ENCODE peak calls at places on chromosomes 2 and 18, in five cellular contexts. One of them, this sample, is unnamed.

GRCh38 chr2:128769457-128770142 is 450.9 kb upstream of the HS6ST1 start:
- DNase-seq in H1: no peak
- DNase-seq in H9: no peak
- DNase-seq in mesenchymal stem cell: no peak
- DNase-seq in neuronal stem cell: no peak
- DNase-seq in this sample: no peak

GRCh38 chr2:164841719-164842623 is at the start of gene COBLL1:
- DNase-seq in neuronal stem cell: peak
- DNase-seq in mesenchymal stem cell: peak
- DNase-seq in H9: peak
- DNase-seq in H1: no peak
- DNase-seq in this sample: peak

GRCh38 chr2:16853088-16853487 is 187.5 kb upstream of the CYRIA start:
- DNase-seq in H1: no peak
- DNase-seq in neuronal stem cell: no peak
- DNase-seq in H9: no peak
- DNase-seq in mesenchymal stem cell: no peak
- DNase-seq in this sample: no peak

GRCh38 chr18:11947214-11948119 is 33.8 kb upstream of the IMPA2 start:
- DNase-seq in H9: peak
- DNase-seq in mesenchymal stem cell: peak
- DNase-seq in H1: peak
- DNase-seq in neuronal stem cell: peak
- DNase-seq in this sample: peak

GRCh38 chr2:201383156-201383555 is 26.0 kb upstream of the FLACC1 start:
- DNase-seq in H9: no peak
- DNase-seq in H1: no peak
- DNase-seq in mesenchymal stem cell: no peak
- DNase-seq in neuronal stem cell: no peak
- DNase-seq in this sample: no peak

GRCh38 chr2:219643788-219644398 is 16.5 kb downstream of the SLC4A3 start:
- DNase-seq in neuronal stem cell: no peak
- DNase-seq in H1: no peak
- DNase-seq in H9: peak
- DNase-seq in mesenchymal stem cell: no peak
- DNase-seq in this sample: no peak

GRCh38 chr2:200310545-200310971 is 4.1 kb downstream of the SPATS2L start:
- DNase-seq in H1: no peak
- DNase-seq in mesenchymal stem cell: peak
- DNase-seq in neuronal stem cell: no peak
- DNase-seq in H9: no peak
- DNase-seq in this sample: peak

GRCh38 chr18:5452943-5453342 is 90.9 kb downstream of the EPB41L3 start:
- DNase-seq in mesenchymal stem cell: no peak
- DNase-seq in H9: no peak
- DNase-seq in H1: no peak
- DNase-seq in neuronal stem cell: no peak
- DNase-seq in this sample: peak

GRCh38 chr18:69250305-69251151 is 150.2 kb upstream of the DOK6 start:
- DNase-seq in H1: no peak
- DNase-seq in neuronal stem cell: no peak
- DNase-seq in mesenchymal stem cell: no peak
- DNase-seq in H9: no peak
- DNase-seq in this sample: peak

GRCh38 chr2:103656558-103656957 is 894.7 kb downstream of the TMEM182 start:
- DNase-seq in neuronal stem cell: peak
- DNase-seq in H9: no peak
- DNase-seq in mesenchymal stem cell: no peak
- DNase-seq in H1: no peak
- DNase-seq in this sample: no peak

GRCh38 chr18:67117804-67118203 is 398.7 kb downstream of the DSEL start:
- DNase-seq in H9: no peak
- DNase-seq in neuronal stem cell: no peak
- DNase-seq in H1: no peak
- DNase-seq in mesenchymal stem cell: peak
- DNase-seq in this sample: no peak

GRCh38 chr2:104033399-104033798 is 820.5 kb upstream of the POU3F3 start:
- DNase-seq in neuronal stem cell: peak
- DNase-seq in H1: no peak
- DNase-seq in H9: no peak
- DNase-seq in mesenchymal stem cell: no peak
- DNase-seq in this sample: no peak

GRCh38 chr2:186325827-186326535 is 160.1 kb upstream of the ZC3H15 start:
- DNase-seq in mesenchymal stem cell: no peak
- DNase-seq in H1: no peak
- DNase-seq in neuronal stem cell: no peak
- DNase-seq in H9: no peak
- DNase-seq in this sample: no peak

GRCh38 chr18:8793445-8794132 is 88.2 kb downstream of the MTCL1 start:
- DNase-seq in H9: no peak
- DNase-seq in mesenchymal stem cell: no peak
- DNase-seq in neuronal stem cell: no peak
- DNase-seq in H1: no peak
- DNase-seq in this sample: no peak

GRCh38 chr2:239814917-239815637 is 210.1 kb downstream of the NDUFA10 start:
- DNase-seq in mesenchymal stem cell: no peak
- DNase-seq in H9: no peak
- DNase-seq in neuronal stem cell: no peak
- DNase-seq in H1: no peak
- DNase-seq in this sample: no peak

GRCh38 chr2:235841863-235842262 is 326.3 kb downstream of the GBX2 start:
- DNase-seq in H1: no peak
- DNase-seq in H9: no peak
- DNase-seq in mesenchymal stem cell: no peak
- DNase-seq in neuronal stem cell: no peak
- DNase-seq in this sample: no peak

GRCh38 chr2:219001577-219002394 is 8.6 kb upstream of the CRYBA2 start:
- DNase-seq in neuronal stem cell: no peak
- DNase-seq in mesenchymal stem cell: no peak
- DNase-seq in H9: peak
- DNase-seq in H1: no peak
- DNase-seq in this sample: no peak

GRCh38 chr2:152047826-152048476 is 50.9 kb downstream of the CACNB4 start:
- DNase-seq in H9: no peak
- DNase-seq in neuronal stem cell: no peak
- DNase-seq in mesenchymal stem cell: no peak
- DNase-seq in H1: no peak
- DNase-seq in this sample: no peak

GRCh38 chr2:153101187-153101586 is 377.4 kb downstream of the RPRM start:
- DNase-seq in neuronal stem cell: no peak
- DNase-seq in H9: no peak
- DNase-seq in mesenchymal stem cell: no peak
- DNase-seq in H1: no peak
- DNase-seq in this sample: no peak

GRCh38 chr2:65722028-65722427 is 289.6 kb upstream of the SPRED2 start:
- DNase-seq in neuronal stem cell: peak
- DNase-seq in mesenchymal stem cell: peak
- DNase-seq in H9: peak
- DNase-seq in H1: peak
- DNase-seq in this sample: peak

GRCh38 chr2:199136681-199137080 is 321.1 kb downstream of the SATB2 start:
- DNase-seq in neuronal stem cell: no peak
- DNase-seq in H1: no peak
- DNase-seq in mesenchymal stem cell: peak
- DNase-seq in H9: no peak
- DNase-seq in this sample: peak

GRCh38 chr2:68747918-68748317 is 13.3 kb downstream of the ARHGAP25 start:
- DNase-seq in mesenchymal stem cell: no peak
- DNase-seq in H9: no peak
- DNase-seq in H1: no peak
- DNase-seq in neuronal stem cell: no peak
- DNase-seq in this sample: no peak

GRCh38 chr2:112794131-112794733 is 9.9 kb upstream of the IL1A start:
- DNase-seq in H1: no peak
- DNase-seq in mesenchymal stem cell: peak
- DNase-seq in H9: no peak
- DNase-seq in neuronal stem cell: no peak
- DNase-seq in this sample: peak

GRCh38 chr2:222872551-222872950 is 11.7 kb downstream of the ACSL3 start:
- DNase-seq in H1: no peak
- DNase-seq in neuronal stem cell: no peak
- DNase-seq in H9: no peak
- DNase-seq in mesenchymal stem cell: no peak
- DNase-seq in this sample: no peak

GRCh38 chr18:28854964-28855363 is 678.0 kb upstream of the CDH2 start:
- DNase-seq in H1: no peak
- DNase-seq in H9: no peak
- DNase-seq in neuronal stem cell: no peak
- DNase-seq in mesenchymal stem cell: peak
- DNase-seq in this sample: peak

GRCh38 chr2:172394008-172394407 is 33.4 kb upstream of the ITGA6 start:
- DNase-seq in H1: no peak
- DNase-seq in neuronal stem cell: no peak
- DNase-seq in mesenchymal stem cell: no peak
- DNase-seq in H9: no peak
- DNase-seq in this sample: no peak

GRCh38 chr2:1676913-1677832 is 67.1 kb downstream of the PXDN start:
- DNase-seq in H9: no peak
- DNase-seq in neuronal stem cell: no peak
- DNase-seq in H1: no peak
- DNase-seq in mesenchymal stem cell: no peak
- DNase-seq in this sample: no peak

GRCh38 chr2:118048396-118048795 is 34.5 kb upstream of the CCDC93 start:
- DNase-seq in mesenchymal stem cell: no peak
- DNase-seq in H1: no peak
- DNase-seq in neuronal stem cell: no peak
- DNase-seq in H9: no peak
- DNase-seq in this sample: peak

GRCh38 chr18:67239826-67240225 is 276.7 kb downstream of the DSEL start:
- DNase-seq in neuronal stem cell: no peak
- DNase-seq in H9: no peak
- DNase-seq in H1: no peak
- DNase-seq in mesenchymal stem cell: no peak
- DNase-seq in this sample: no peak

GRCh38 chr2:239768907-239769573 is 256.1 kb downstream of the NDUFA10 start:
- DNase-seq in mesenchymal stem cell: no peak
- DNase-seq in H1: no peak
- DNase-seq in H9: no peak
- DNase-seq in neuronal stem cell: no peak
- DNase-seq in this sample: no peak

GRCh38 chr2:9690252-9690651 is 59.5 kb upstream of the YWHAQ start:
- DNase-seq in H9: no peak
- DNase-seq in mesenchymal stem cell: peak
- DNase-seq in H1: no peak
- DNase-seq in neuronal stem cell: no peak
- DNase-seq in this sample: peak
- H3K14ac ChIP-seq in H9: no peak
- H3K14ac ChIP-seq in mesenchymal stem cell: no peak
- H3K14ac ChIP-seq in H1: no peak
- H3K14ac ChIP-seq in neuronal stem cell: no peak
- H3K14ac ChIP-seq in this sample: no peak

GRCh38 chr2:203427061-203427460 is 98.9 kb downstream of the ABI2 start:
- DNase-seq in neuronal stem cell: no peak
- DNase-seq in mesenchymal stem cell: peak
- DNase-seq in H9: no peak
- DNase-seq in H1: no peak
- DNase-seq in this sample: peak
- H3K14ac ChIP-seq in neuronal stem cell: no peak
- H3K14ac ChIP-seq in mesenchymal stem cell: no peak
- H3K14ac ChIP-seq in H9: no peak
- H3K14ac ChIP-seq in H1: no peak
- H3K14ac ChIP-seq in this sample: no peak

GRCh38 chr18:13217971-13218375 is 587 bp upstream of the LDLRAD4 start:
- DNase-seq in H9: no peak
- DNase-seq in mesenchymal stem cell: peak
- DNase-seq in H1: no peak
- DNase-seq in neuronal stem cell: no peak
- DNase-seq in this sample: no peak

GRCh38 chr18:13219576-13219975 is 1.0 kb downstream of the LDLRAD4 start:
- DNase-seq in neuronal stem cell: no peak
- DNase-seq in mesenchymal stem cell: no peak
- DNase-seq in H9: no peak
- DNase-seq in H1: no peak
- DNase-seq in this sample: no peak

GRCh38 chr18:13217466-13217961 is 1.0 kb upstream of the LDLRAD4 start:
- DNase-seq in H9: peak
- DNase-seq in neuronal stem cell: peak
- DNase-seq in H1: no peak
- DNase-seq in mesenchymal stem cell: peak
- DNase-seq in this sample: peak

GRCh38 chr18:13219012-13219396 is 444 bp downstream of the LDLRAD4 start:
- DNase-seq in neuronal stem cell: no peak
- DNase-seq in H9: no peak
- DNase-seq in mesenchymal stem cell: no peak
- DNase-seq in H1: no peak
- DNase-seq in this sample: no peak

GRCh38 chr18:13218376-13219011 is at the start of gene LDLRAD4:
- DNase-seq in neuronal stem cell: peak
- DNase-seq in H1: no peak
- DNase-seq in H9: peak
- DNase-seq in mesenchymal stem cell: no peak
- DNase-seq in this sample: no peak
- H3K14ac ChIP-seq in neuronal stem cell: peak
- H3K14ac ChIP-seq in H1: no peak
- H3K14ac ChIP-seq in H9: no peak
- H3K14ac ChIP-seq in mesenchymal stem cell: no peak
- H3K14ac ChIP-seq in this sample: no peak

GRCh38 chr2:70116936-70117554 is 29.8 kb downstream of the PCBP1 start:
- DNase-seq in H1: no peak
- DNase-seq in H9: no peak
- DNase-seq in mesenchymal stem cell: no peak
- DNase-seq in neuronal stem cell: no peak
- DNase-seq in this sample: no peak

GRCh38 chr2:70113396-70114100 is 26.3 kb downstream of the PCBP1 start:
- DNase-seq in H9: no peak
- DNase-seq in H1: no peak
- DNase-seq in mesenchymal stem cell: no peak
- DNase-seq in neuronal stem cell: no peak
- DNase-seq in this sample: no peak

GRCh38 chr2:70115646-70116442 is 28.6 kb downstream of the PCBP1 start:
- DNase-seq in H9: no peak
- DNase-seq in mesenchymal stem cell: no peak
- DNase-seq in H1: no peak
- DNase-seq in neuronal stem cell: no peak
- DNase-seq in this sample: no peak

DNA sequence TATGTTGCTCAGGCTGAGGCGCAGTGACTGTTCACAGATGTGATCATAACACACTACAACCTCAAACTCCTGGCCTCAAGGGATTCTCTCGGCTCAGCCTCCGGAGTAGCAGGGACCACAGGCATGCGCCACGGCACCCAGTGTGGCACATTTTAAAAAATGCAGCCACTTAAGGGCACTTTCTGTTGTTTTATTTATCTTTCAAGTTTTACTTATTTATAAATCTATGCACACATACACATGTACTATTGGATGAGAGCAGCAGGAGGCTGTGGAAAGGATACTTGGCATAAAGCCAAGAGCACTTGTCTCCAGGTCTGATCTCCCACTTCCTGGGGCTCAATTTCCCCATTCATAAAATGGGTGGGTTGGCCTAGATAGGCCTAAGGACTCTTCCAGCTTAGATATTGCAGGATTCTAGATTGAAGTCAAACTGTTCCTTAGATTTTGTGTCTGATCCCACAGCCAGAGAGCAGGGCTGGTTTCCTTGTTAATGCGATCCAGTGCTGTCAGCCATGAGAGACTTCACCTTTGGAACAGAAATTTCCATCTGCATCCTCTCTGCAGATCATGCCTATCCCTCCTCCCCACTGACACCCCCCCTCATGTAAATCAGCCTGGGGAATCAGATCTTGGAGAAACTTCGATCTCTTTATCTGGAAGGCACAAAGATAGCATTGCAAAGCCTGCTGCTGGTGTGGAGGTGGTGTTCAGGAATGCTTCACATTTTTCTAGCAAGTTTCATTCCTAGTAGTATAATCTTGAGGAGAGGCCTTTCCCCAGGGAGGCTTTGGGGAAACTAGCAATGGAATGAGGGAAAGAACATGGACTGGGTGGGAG is 24.7 kb downstream of the PCBP1 start:
- DNase-seq in mesenchymal stem cell: peak
- DNase-seq in H1: no peak
- DNase-seq in H9: no peak
- DNase-seq in neuronal stem cell: no peak
- DNase-seq in this sample: peak
- H3K14ac ChIP-seq in mesenchymal stem cell: no peak
- H3K14ac ChIP-seq in H1: no peak
- H3K14ac ChIP-seq in H9: no peak
- H3K14ac ChIP-seq in neuronal stem cell: no peak
- H3K14ac ChIP-seq in this sample: peak